ENCODE peak calls at places on chromosomes 7 and 10, in nine cellular contexts. Z, Q, X, Y, W, H, T, V and C are unnamed samples.

GRCh38 chr7:77321300-77321699 is 94.8 kb downstream of the GSAP start:
- DNase-seq in T (no peak), W (peak; percentile 49), Q (no peak), H (no peak), Z (no peak), Y (no peak), V (no peak), X (no peak), C (no peak)

GRCh38 chr7:290554-291301 is 758 bp downstream of the FOXL3 start:
- DNase-seq in W (no peak), Y (no peak), T (no peak), Z (no peak), V (no peak), X (peak; percentile 39), Q (no peak), H (no peak), C (peak; percentile 56)

GRCh38 chr10:128042131-128042610 is 84.1 kb downstream of the MKI67 start:
- DNase-seq in Y (no peak), H (no peak), Z (no peak), Q (no peak), X (no peak), T (no peak), V (no peak), W (no peak), C (no peak)

GRCh38 chr7:43952028-43952427 is 25.8 kb downstream of the UBE2D4 start:
- DNase-seq in Q (no peak), H (no peak), W (no peak), Z (no peak), Y (no peak), V (no peak), X (no peak), T (no peak), C (no peak)

GRCh38 chr7:22001345-22002004 is 55.8 kb upstream of the CDCA7L start:
- DNase-seq in X (no peak), Z (peak; percentile 72), T (peak; percentile 26), Q (no peak), W (peak; percentile 82), H (no peak), V (peak; percentile 71), Y (peak; percentile 63), C (no peak)

GRCh38 chr10:110535958-110536891 is 31.3 kb upstream of the SMC3 start:
- DNase-seq in Y (peak; percentile 84), T (peak; percentile 62), Q (no peak), X (peak; percentile 36), Z (no peak), W (peak; percentile 57), H (peak; percentile 32), V (peak; percentile 60), C (no peak)

GRCh38 chr7:120966961-120967360 is 16.4 kb downstream of the ING3 start:
- DNase-seq in Y (no peak), X (no peak), H (no peak), W (no peak), Z (no peak), V (no peak), T (no peak), Q (no peak), C (no peak)

GRCh38 chr10:14382022-14382421 is 51.3 kb upstream of the FRMD4A start:
- DNase-seq in Q (no peak), X (no peak), Y (peak; percentile 83), T (no peak), W (no peak), H (no peak), Z (no peak), V (no peak), C (no peak)

GRCh38 chr10:101611506-101611905 is 23.4 kb downstream of the DPCD start:
- DNase-seq in W (peak; percentile 21), T (peak; percentile 13), H (no peak), V (peak; percentile 8), Z (no peak), X (no peak), Q (no peak), Y (peak; percentile 14), C (no peak)

GRCh38 chr10:23994459-23995046 is 214.4 kb upstream of the KIAA1217 start:
- DNase-seq in X (peak; percentile 52), H (peak; percentile 36), Y (peak; percentile 64), W (peak; percentile 69), V (peak; percentile 60), T (peak; percentile 2), Q (peak; percentile 20), Z (peak; percentile 15), C (peak; percentile 89)

GRCh38 chr10:17092216-17092944 is 37.2 kb downstream of the CUBN start:
- DNase-seq in Y (no peak), H (no peak), Q (no peak), W (no peak), X (no peak), T (no peak), Z (no peak), V (no peak), C (no peak)

GRCh38 chr10:34768261-34768971 is 46.7 kb downstream of the PARD3 start:
- DNase-seq in V (peak; percentile 80), W (peak; percentile 70), X (peak; percentile 86), Q (no peak), Y (no peak), T (no peak), H (peak; percentile 83), Z (peak; percentile 44), C (peak; percentile 92)

GRCh38 chr10:73590881-73591577 is at the start of gene USP54:
- DNase-seq in H (no peak), T (peak; percentile 13), Q (peak; percentile 22), W (peak; percentile 82), Z (no peak), X (no peak), V (peak; percentile 44), Y (peak; percentile 5), C (peak; percentile 22)

GRCh38 chr7:41047192-41047591 is 655.7 kb downstream of the INHBA start:
- DNase-seq in X (no peak), T (no peak), V (peak; percentile 12), Z (no peak), W (peak; percentile 11), Q (no peak), Y (no peak), H (no peak), C (no peak)

GRCh38 chr7:41046778-41047177 is 656.1 kb downstream of the INHBA start:
- DNase-seq in Q (no peak), Z (no peak), X (no peak), V (no peak), W (no peak), Y (no peak), T (no peak), H (no peak), C (no peak)

GRCh38 chr7:41046221-41046761 is 656.6 kb downstream of the INHBA start:
- DNase-seq in H (peak; percentile 40), W (peak; percentile 77), T (no peak), Y (no peak), Q (no peak), V (peak; percentile 58), Z (no peak), X (no peak), C (no peak)

GRCh38 chr7:41048771-41049170 is 654.1 kb downstream of the INHBA start:
- DNase-seq in H (no peak), Z (no peak), Y (no peak), W (no peak), T (no peak), V (no peak), Q (no peak), X (no peak), C (no peak)

DNA sequence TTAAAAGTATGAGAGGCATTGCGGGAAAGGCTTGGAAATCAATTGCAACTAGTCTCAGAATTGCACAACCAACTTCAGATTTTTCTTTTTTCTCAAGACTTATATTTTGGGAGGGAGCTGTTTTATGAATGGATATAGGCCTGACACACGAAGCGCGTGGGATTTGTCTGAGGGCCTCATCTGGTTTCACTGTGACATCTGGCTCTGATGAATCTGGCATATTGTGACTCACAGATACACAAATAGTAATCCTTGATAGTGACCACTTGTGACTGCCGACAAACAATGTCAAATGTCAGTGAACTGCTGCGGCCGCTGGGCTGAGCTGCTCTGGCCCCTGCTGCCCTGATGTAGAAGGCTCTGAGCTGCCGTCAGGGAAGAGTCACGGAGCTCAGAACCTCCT is 655.1 kb downstream of the INHBA start:
- DNase-seq in X (no peak), W (peak; percentile 52), T (no peak), Q (no peak), V (peak; percentile 78), Z (no peak), H (peak; percentile 47), Y (no peak), C (no peak)
- TF ChIP-seq CTCF in X (no peak), W (no peak), T (no peak), Q (no peak), V (no peak), Z (no peak), H (peak; percentile 18), Y (no peak), C (no peak)

GRCh38 chr7:28591725-28592331 is 179.5 kb downstream of the CREB5 start:
- DNase-seq in V (no peak), T (no peak), Q (no peak), Z (no peak), X (no peak), W (no peak), H (no peak), Y (no peak), C (no peak)
- H3K4me3 ChIP-seq in V (no peak overlapping the region), T (no peak overlapping the region), Q (no peak overlapping the region), Z (no peak overlapping the region), X (no peak overlapping the region), W (no peak overlapping the region), H (no peak overlapping the region), Y (no peak overlapping the region), C (no peak overlapping the region)

DNA sequence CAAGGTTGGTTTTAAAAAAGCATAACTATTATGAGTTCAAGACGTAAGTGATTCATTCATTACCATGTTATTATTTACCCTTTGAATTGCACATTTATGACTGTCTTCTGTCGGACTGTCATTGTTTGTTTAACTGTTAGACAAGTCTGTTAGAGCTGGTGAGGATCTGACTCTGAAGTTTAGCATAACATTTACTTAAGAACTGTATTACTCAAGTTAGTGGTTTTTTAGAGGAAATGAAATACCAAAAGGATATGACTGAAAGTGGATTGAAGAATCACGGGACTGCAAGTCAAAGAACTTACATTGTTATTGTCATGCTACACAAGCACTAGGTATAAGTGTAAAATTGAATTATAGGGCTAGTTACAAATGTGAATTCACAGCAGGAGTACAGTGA is 2.2 kb downstream of the CSGALNACT2 start:
- DNase-seq in H (no peak), Y (peak; percentile 74), T (peak; percentile 48), Z (peak; percentile 45), W (peak; percentile 80), Q (no peak), X (no peak), V (peak; percentile 89), C (no peak)
- TF ChIP-seq CTCF in H (no peak), Y (no peak), T (no peak), Z (no peak), W (no peak), Q (no peak), X (no peak), V (no peak), C (no peak)

DNA sequence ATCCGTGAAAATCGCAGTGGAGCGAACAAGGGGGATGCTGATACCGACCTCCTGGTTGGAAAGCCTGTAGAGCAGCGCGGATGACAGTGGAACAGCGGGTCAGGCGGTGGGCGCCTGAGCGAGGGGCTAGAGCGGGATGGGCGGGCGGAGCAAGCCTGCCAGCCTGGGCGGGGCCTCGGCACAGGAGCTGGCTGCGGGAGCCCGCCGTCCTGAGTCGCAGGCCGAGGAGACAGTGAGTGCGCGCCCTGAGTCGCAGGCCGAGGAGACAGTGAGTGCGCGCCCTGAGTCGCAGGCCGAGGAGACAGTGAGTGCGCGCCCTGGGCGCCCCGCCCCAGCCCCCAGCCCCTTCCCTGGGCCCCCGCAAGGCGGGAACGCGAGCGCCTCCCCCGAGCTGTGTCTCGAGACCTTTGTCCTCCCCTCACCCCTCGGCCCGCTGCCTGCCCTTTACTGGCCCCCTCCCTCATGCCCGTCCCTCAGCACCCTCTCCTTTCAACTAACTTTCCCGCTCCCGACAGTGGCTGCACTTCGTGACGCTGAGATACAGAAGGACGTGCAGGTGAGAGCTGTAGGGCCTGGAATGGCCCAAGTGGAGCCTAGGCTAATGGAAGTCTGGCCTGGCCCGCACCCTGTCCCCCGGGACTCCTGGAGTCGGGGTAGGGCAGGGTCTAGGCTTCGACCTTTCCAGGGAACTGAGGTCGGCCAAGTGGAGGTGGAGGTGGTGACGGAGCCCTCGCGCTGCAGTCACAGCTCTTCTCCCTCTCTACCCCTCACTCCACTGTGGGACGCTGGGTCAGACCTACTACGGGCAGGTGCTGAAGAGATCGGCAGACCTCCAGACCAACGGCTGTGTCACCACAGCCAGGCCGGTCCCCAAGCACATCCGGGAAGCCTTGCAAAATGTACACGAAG is at the start of gene AS3MT:
- DNase-seq in Q (peak; percentile 51), Y (no peak), W (peak; percentile 25), H (peak; percentile 31), T (no peak), X (peak; percentile 22), V (no peak), Z (peak; percentile 52), C (no peak)
- H3K4me3 ChIP-seq in Q (peak within 1 kb of the TSS; percentile 62), Y (no peak within 1 kb of the TSS), W (peak within 1 kb of the TSS; percentile 36), H (peak within 1 kb of the TSS; percentile 68), T (no peak within 1 kb of the TSS), X (peak within 1 kb of the TSS; percentile 36), V (peak within 1 kb of the TSS; percentile 58), Z (peak within 1 kb of the TSS; percentile 55), C (peak within 1 kb of the TSS; percentile 26)